ENCODE peak calls at places on chromosomes 13 and 19, in four cellular contexts. X, D, M and S are unnamed samples.

GRCh38 chr13:28493740-28494536 is 990 bp downstream of the FLT1 start:
- DNase-seq in X (no peak), D (no peak), M (no peak), S (peak)

GRCh38 chr13:66224644-66225043 is 1005.5 kb downstream of the PCDH9 start:
- DNase-seq in X (no peak), M (no peak), D (no peak), S (no peak)

GRCh38 chr13:37618554-37618953 is 20.0 kb upstream of the POSTN start:
- DNase-seq in X (no peak), D (no peak), M (no peak), S (no peak)

GRCh38 chr13:97240789-97241734 is 18.9 kb downstream of the MBNL2 start:
- DNase-seq in M (no peak), X (no peak), D (no peak), S (no peak)

GRCh38 chr19:39971380-39971841 is 446 bp downstream of the PSMC4 start:
- DNase-seq in X (no peak), D (peak), M (no peak), S (no peak)

GRCh38 chr13:44930907-44931676 is 58.2 kb downstream of the NUFIP1 start:
- DNase-seq in D (no peak), X (no peak), M (peak), S (no peak)

GRCh38 chr19:7505288-7505681 is 10.6 kb upstream of the ZNF358 start:
- DNase-seq in X (no peak), M (peak), D (no peak), S (no peak)

GRCh38 chr19:5337886-5338595 is 2.6 kb downstream of the PTPRS start:
- DNase-seq in X (no peak), D (no peak), M (no peak), S (no peak)

GRCh38 chr13:48485447-48485846 is 47.4 kb downstream of the RCBTB2 start:
- DNase-seq in M (no peak), D (no peak), X (no peak), S (no peak)

GRCh38 chr13:113029487-113030258 is 60.7 kb downstream of the MCF2L start:
- DNase-seq in X (no peak), D (peak), M (peak), S (peak)

GRCh38 chr19:54391589-54392061 is 23.6 kb upstream of the TTYH1 start:
- DNase-seq in D (no peak), X (no peak), M (no peak), S (no peak)

GRCh38 chr19:1253514-1254080 is 5.2 kb downstream of the MIDN start:
- DNase-seq in D (no peak), X (no peak), M (no peak), S (no peak)

GRCh38 chr19:33804021-33804799 is 7.5 kb downstream of the KCTD15 start:
- DNase-seq in X (no peak), M (no peak), D (no peak), S (peak)

GRCh38 chr13:36420437-36420891 is 11.8 kb upstream of the CCNA1 start:
- DNase-seq in X (no peak), M (peak), D (peak), S (peak)

GRCh38 chr19:30718728-30719127 is 346.5 kb downstream of the ZNF536 start:
- DNase-seq in M (no peak), D (no peak), X (no peak), S (no peak)

GRCh38 chr13:97367016-97367415 is 67.0 kb upstream of the RAP2A start:
- DNase-seq in D (no peak), X (no peak), M (no peak), S (no peak)

GRCh38 chr19:47363758-47364529 is 14.8 kb downstream of the DHX34 start:
- DNase-seq in X (no peak), M (no peak), D (no peak), S (no peak)

GRCh38 chr19:46603195-46603637 is 2.1 kb downstream of the CALM3 start:
- DNase-seq in D (no peak), X (no peak), M (no peak), S (no peak)

GRCh38 chr19:50002386-50002960 is 22.7 kb downstream of the VRK3 start:
- DNase-seq in M (no peak), D (no peak), X (no peak), S (no peak)

GRCh38 chr13:111424134-111424533 is 103.7 kb downstream of the TEX29 start:
- DNase-seq in D (no peak), X (no peak), M (no peak), S (no peak)

GRCh38 chr19:658916-659839 is 3.8 kb downstream of the RNF126 start:
- DNase-seq in M (no peak), D (no peak), X (no peak), S (no peak)

GRCh38 chr19:39195755-39196154 is 1.0 kb upstream of the NCCRP1 start:
- DNase-seq in X (no peak), M (no peak), D (no peak), S (no peak)

GRCh38 chr13:87172166-87172825 is 498.9 kb upstream of the SLITRK5 start:
- DNase-seq in D (no peak), X (no peak), M (no peak), S (no peak)

GRCh38 chr13:66040506-66040905 is 1189.6 kb downstream of the PCDH9 start:
- DNase-seq in X (no peak), D (no peak), M (no peak), S (no peak)

GRCh38 chr13:50129923-50130685 is 114.9 kb downstream of the KCNRG start:
- DNase-seq in D (no peak), X (no peak), M (no peak), S (peak)

GRCh38 chr13:67101730-67102467 is 128.2 kb downstream of the PCDH9 start:
- DNase-seq in D (no peak), X (no peak), M (no peak), S (no peak)

GRCh38 chr13:35978607-35979316 is 152.4 kb downstream of the DCLK1 start:
- DNase-seq in X (no peak), M (no peak), D (peak), S (peak)

GRCh38 chr13:111658150-111659100 is 338.0 kb downstream of the TEX29 start:
- DNase-seq in X (no peak), M (peak), D (no peak), S (no peak)

GRCh38 chr13:29362849-29363604 is 232.5 kb downstream of the SLC7A1 start:
- DNase-seq in D (peak), X (peak), M (peak), S (peak)

GRCh38 chr19:48433337-48433736 is 12.4 kb upstream of the GRWD1 start:
- DNase-seq in X (no peak), D (no peak), M (no peak), S (no peak)

GRCh38 chr13:66353664-66354063 is 876.5 kb downstream of the PCDH9 start:
- DNase-seq in D (no peak), M (peak), X (no peak), S (no peak)

GRCh38 chr13:93244141-93244917 is 17.7 kb downstream of the GPC6 start:
- DNase-seq in D (no peak), M (no peak), X (no peak), S (no peak)

GRCh38 chr13:113474179-113474578 is 16.3 kb downstream of the DCUN1D2 start:
- DNase-seq in D (no peak), X (no peak), M (no peak), S (no peak)

GRCh38 chr13:109998808-109999528 is 212.6 kb upstream of the IRS2 start:
- DNase-seq in D (no peak), X (no peak), M (no peak), S (no peak)

GRCh38 chr13:25064396-25064795 is 31.5 kb upstream of the PABPC3 start:
- DNase-seq in D (no peak), X (no peak), M (no peak), S (no peak)

GRCh38 chr19:18141031-18141430 is 11.9 kb upstream of the PIK3R2 start:
- DNase-seq in X (no peak), D (no peak), M (no peak), S (no peak)

GRCh38 chr19:29966594-29967249 is 24.7 kb downstream of the URI1 start:
- DNase-seq in D (peak), M (no peak), X (no peak), S (no peak)

GRCh38 chr19:36140289-36141038 is 598 bp downstream of the CAPNS1 start:
- DNase-seq in M (peak), D (peak), X (no peak), S (peak)